ENCODE peak calls at places on chromosomes 16 and 17, in ten cellular contexts. Z, V, E, R, Q, G, A, I, D and T are unnamed samples.

GRCh38 chr16:21950782-21951521 is 2.2 kb upstream of the UQCRC2 start:
- DNase-seq in Z (no peak), V (peak; percentile 23), E (peak; percentile 60), R (peak; percentile 54), Q (no peak), G (peak; percentile 16), A (no peak), I (no peak), D (no peak), T (no peak)

GRCh38 chr16:89564476-89565255 is 4.2 kb downstream of the RPL13 start:
- DNase-seq in Z (no peak), V (no peak), E (peak; percentile 60), R (no peak), Q (no peak), G (no peak), A (no peak), I (no peak), D (no peak), T (no peak)

GRCh38 chr16:31216552-31217530 is at the start of gene PYDC1:
- DNase-seq in Z (no peak), V (no peak), E (peak; percentile 28), R (no peak), Q (peak; percentile 30), G (no peak), A (no peak), I (no peak), D (no peak), T (no peak)

GRCh38 chr17:69423450-69423849 is 9.0 kb downstream of the MAP2K6 start:
- DNase-seq in Z (no peak), V (no peak), E (no peak), R (no peak), Q (no peak), G (no peak), A (no peak), I (no peak), D (no peak), T (no peak)

GRCh38 chr16:57167537-57167936 is 18.3 kb downstream of the PSME3IP1 start:
- DNase-seq in Z (no peak), V (no peak), E (no peak), R (no peak), Q (no peak), G (no peak), A (no peak), I (no peak), D (no peak), T (no peak)

GRCh38 chr17:47851764-47852112 is 775 bp upstream of the SP6 start:
- DNase-seq in Z (no peak), V (no peak), E (no peak), R (no peak), Q (no peak), G (no peak), A (no peak), I (no peak), D (no peak), T (no peak)

GRCh38 chr16:397135-397661 is at the start of gene NME4:
- DNase-seq in Z (no peak), V (no peak), E (peak; percentile 62), R (no peak), Q (no peak), G (peak; percentile 49), A (no peak), I (no peak), D (no peak), T (no peak)

GRCh38 chr17:63571632-63572310 is 21.5 kb downstream of the DCAF7 start:
- DNase-seq in Z (no peak), V (peak; percentile 76), E (peak; percentile 83), R (no peak), Q (no peak), G (no peak), A (no peak), I (no peak), D (peak; percentile 60), T (peak; percentile 11)

GRCh38 chr17:79342376-79342775 is 267.8 kb downstream of the ENGASE start:
- DNase-seq in Z (no peak), V (no peak), E (no peak), R (no peak), Q (no peak), G (no peak), A (no peak), I (no peak), D (no peak), T (no peak)

GRCh38 chr17:79341816-79342215 is 267.2 kb downstream of the ENGASE start:
- DNase-seq in Z (no peak), V (no peak), E (no peak), R (no peak), Q (no peak), G (no peak), A (peak; percentile 6), I (no peak), D (no peak), T (no peak)

GRCh38 chr17:79341529-79341780 is 266.8 kb downstream of the ENGASE start:
- DNase-seq in Z (no peak), V (no peak), E (no peak), R (no peak), Q (no peak), G (no peak), A (peak; percentile 12), I (no peak), D (no peak), T (no peak)

GRCh38 chr17:79340286-79340685 is 265.7 kb downstream of the ENGASE start:
- DNase-seq in Z (no peak), V (no peak), E (no peak), R (no peak), Q (no peak), G (no peak), A (peak; percentile 25), I (no peak), D (no peak), T (no peak)

DNA sequence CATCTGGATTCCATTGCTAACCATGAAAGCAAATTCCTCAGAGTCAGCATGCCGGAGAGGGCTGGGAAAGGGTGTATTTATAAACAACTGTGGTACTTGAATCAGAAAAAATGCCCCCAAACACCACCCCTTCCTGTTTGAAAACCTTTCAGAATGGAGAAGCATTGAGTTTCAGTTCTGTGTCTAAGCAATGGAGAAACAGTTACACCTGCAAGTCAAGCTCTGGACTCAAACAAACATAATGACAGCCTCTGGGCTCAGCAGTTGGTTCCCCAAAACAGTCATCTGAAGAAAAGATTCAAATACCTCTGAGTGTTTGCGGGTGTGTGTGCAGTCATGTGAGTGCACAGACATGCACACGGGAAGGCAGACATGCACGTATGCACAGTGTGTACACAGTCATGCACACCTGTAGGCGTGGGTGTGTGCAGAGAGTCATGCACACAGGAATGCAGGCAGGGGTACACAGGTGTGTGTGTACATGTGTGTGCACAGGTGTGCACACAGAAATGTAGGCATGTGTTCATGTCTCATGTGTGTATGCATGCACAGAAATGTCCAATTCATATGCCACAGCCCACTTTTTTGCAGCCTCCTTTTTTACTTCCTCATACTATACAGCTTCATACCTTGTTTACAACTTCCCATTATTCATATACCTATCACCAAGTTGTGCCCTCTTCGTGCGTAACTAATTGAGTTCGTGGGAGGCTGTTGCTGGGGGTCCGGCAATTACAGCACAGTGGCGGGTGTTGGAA is 266.3 kb downstream of the ENGASE start:
- DNase-seq in Z (no peak), V (no peak), E (no peak), R (no peak), Q (no peak), G (no peak), A (peak; percentile 13), I (no peak), D (no peak), T (no peak)
- H3K4me3 ChIP-seq in Z (no peak overlapping the region), V (no peak overlapping the region), E (no peak overlapping the region), R (no peak overlapping the region), Q (no peak overlapping the region), G (no peak overlapping the region), A (no peak overlapping the region), I (no peak overlapping the region), D (no peak overlapping the region), T (no peak overlapping the region)

GRCh38 chr17:43151880-43152456 is 19.0 kb upstream of the NBR1 start:
- DNase-seq in Z (no peak), V (no peak), E (no peak), R (no peak), Q (no peak), G (no peak), A (no peak), I (no peak), D (no peak), T (no peak)
- H3K4me3 ChIP-seq in Z (no peak overlapping the region), V (no peak overlapping the region), E (no peak overlapping the region), R (no peak overlapping the region), Q (no peak overlapping the region), G (no peak overlapping the region), A (no peak overlapping the region), I (no peak overlapping the region), D (no peak overlapping the region), T (no peak overlapping the region)

GRCh38 chr17:77125432-77125901 is 15.3 kb upstream of the SEC14L1 start:
- DNase-seq in Z (no peak), V (peak; percentile 99), E (peak; percentile 83), R (peak; percentile 97), Q (no peak), G (no peak), A (no peak), I (no peak), D (peak; percentile 61), T (peak; percentile 75)

GRCh38 chr17:77127735-77128361 is 12.9 kb upstream of the SEC14L1 start:
- DNase-seq in Z (peak; percentile 80), V (peak; percentile 57), E (no peak), R (no peak), Q (peak; percentile 73), G (no peak), A (peak; percentile 85), I (no peak), D (no peak), T (peak; percentile 63)

GRCh38 chr17:77120866-77121265 is 19.9 kb upstream of the SEC14L1 start:
- DNase-seq in Z (no peak), V (peak; percentile 38), E (peak; percentile 50), R (no peak), Q (peak; percentile 40), G (no peak), A (peak; percentile 59), I (no peak), D (no peak), T (no peak)

GRCh38 chr17:77126519-77126918 is 14.2 kb upstream of the SEC14L1 start:
- DNase-seq in Z (no peak), V (no peak), E (no peak), R (no peak), Q (peak; percentile 34), G (no peak), A (no peak), I (no peak), D (no peak), T (no peak)

GRCh38 chr17:77124192-77124908 is 16.4 kb upstream of the SEC14L1 start:
- DNase-seq in Z (no peak), V (peak; percentile 85), E (peak; percentile 58), R (peak; percentile 62), Q (peak; percentile 41), G (no peak), A (no peak), I (no peak), D (no peak), T (peak; percentile 61)
- H3K4me3 ChIP-seq in Z (no peak overlapping the region), V (no peak overlapping the region), E (no peak overlapping the region), R (no peak overlapping the region), Q (no peak overlapping the region), G (no peak overlapping the region), A (no peak overlapping the region), I (no peak overlapping the region), D (no peak overlapping the region), T (no peak overlapping the region)

GRCh38 chr16:78607022-78607421 is 507.6 kb downstream of the WWOX start:
- DNase-seq in Z (no peak), V (no peak), E (no peak), R (no peak), Q (no peak), G (no peak), A (no peak), I (no peak), D (no peak), T (no peak)

GRCh38 chr16:78606572-78606971 is 507.1 kb downstream of the WWOX start:
- DNase-seq in Z (no peak), V (no peak), E (no peak), R (no peak), Q (no peak), G (no peak), A (no peak), I (peak; percentile 2), D (no peak), T (no peak)

GRCh38 chr16:78609542-78610253 is 510.2 kb downstream of the WWOX start:
- DNase-seq in Z (no peak), V (no peak), E (no peak), R (no peak), Q (no peak), G (no peak), A (no peak), I (no peak), D (no peak), T (no peak)

GRCh38 chr16:78607465-78607864 is 508.0 kb downstream of the WWOX start:
- DNase-seq in Z (no peak), V (peak; percentile 20), E (no peak), R (no peak), Q (no peak), G (no peak), A (no peak), I (no peak), D (no peak), T (no peak)

GRCh38 chr16:78608305-78608776 is 508.9 kb downstream of the WWOX start:
- DNase-seq in Z (no peak), V (no peak), E (no peak), R (no peak), Q (no peak), G (no peak), A (no peak), I (no peak), D (no peak), T (no peak)
- H3K4me3 ChIP-seq in Z (no peak overlapping the region), V (no peak overlapping the region), E (no peak overlapping the region), R (no peak overlapping the region), Q (no peak overlapping the region), G (no peak overlapping the region), A (no peak overlapping the region), I (no peak overlapping the region), D (no peak overlapping the region), T (no peak overlapping the region)